ENCODE peak calls at places on chromosomes 4 and X, in five cellular contexts. U is ovary, M is HCT116, C is tibial nerve, H is lung. V is an unnamed sample.

GRCh38 chr4:141680060-141680459 is 43.7 kb downstream of the IL15 start:
- DNase-seq in U (no peak), M (no peak), C (no peak), H (no peak), V (no peak)

GRCh38 chrX:104833401-104833800 is 267.4 kb downstream of the IL1RAPL2 start:
- DNase-seq in U (no peak), M (no peak), C (no peak), H (no peak), V (no peak)

GRCh38 chr4:150720973-150721518 is 139.1 kb downstream of the MAB21L2 start:
- DNase-seq in U (no peak), M (no peak), C (no peak), H (no peak), V (no peak)

GRCh38 chr4:1200425-1201035 is 28.1 kb upstream of the SPON2 start:
- DNase-seq in U (peak), M (no peak), C (peak), H (no peak), V (no peak)

GRCh38 chr4:23097251-23097650 is 404.5 kb downstream of the GBA3 start:
- DNase-seq in U (no peak), M (no peak), C (no peak), H (no peak), V (no peak)

GRCh38 chrX:11461181-11462001 is 168.2 kb downstream of the AMELX start:
- DNase-seq in U (no peak), M (no peak), C (no peak), H (no peak), V (no peak)

GRCh38 chrX:132413459-132413858 is 75.4 kb downstream of the MBNL3 start:
- DNase-seq in U (no peak), M (peak), C (no peak), H (no peak), V (no peak)

GRCh38 chr4:127783026-127783769 is 1.1 kb downstream of the HSPA4L start:
- DNase-seq in U (peak), M (peak), C (peak), H (peak), V (peak)

GRCh38 chrX:17104433-17104832 is 158.0 kb downstream of the REPS2 start:
- DNase-seq in U (no peak), M (no peak), C (no peak), H (no peak), V (no peak)

GRCh38 chr4:88737304-88738015 is 39.8 kb upstream of the NAP1L5 start:
- DNase-seq in U (peak), M (no peak), C (no peak), H (no peak), V (peak)

GRCh38 chr4:34158883-34159282 is 2085.4 kb downstream of the ARAP2 start:
- DNase-seq in U (no peak), M (no peak), C (no peak), H (no peak), V (no peak)

GRCh38 chr4:24078347-24078962 is 188.6 kb upstream of the PPARGC1A start:
- DNase-seq in U (no peak), M (no peak), C (no peak), H (no peak), V (no peak)

GRCh38 chrX:139194571-139195280 is 335.8 kb upstream of the F9 start:
- DNase-seq in U (peak), M (no peak), C (no peak), H (peak), V (no peak)

GRCh38 chr4:181728567-181728966 is 514.6 kb upstream of the TENM3 start:
- DNase-seq in U (no peak), M (no peak), C (no peak), H (no peak), V (no peak)

GRCh38 chr4:110132822-110133719 is 65.3 kb downstream of the ELOVL6 start:
- DNase-seq in U (no peak), M (no peak), C (no peak), H (no peak), V (no peak)

GRCh38 chr4:169410839-169411770 is 140.3 kb upstream of the SH3RF1 start:
- DNase-seq in U (no peak), M (no peak), C (no peak), H (no peak), V (peak)

GRCh38 chrX:139795196-139795595 is 87.2 kb upstream of the MCF2 start:
- DNase-seq in U (no peak), M (no peak), C (no peak), H (no peak), V (peak)

GRCh38 chr4:6779667-6780565 is 2.6 kb upstream of the KIAA0232 start:
- DNase-seq in U (no peak), M (no peak), C (no peak), H (no peak), V (no peak)

GRCh38 chrX:103310592-103311400 is at the start of gene BEX2:
- DNase-seq in U (peak), M (peak), C (no peak), H (peak), V (peak)

GRCh38 chrX:70434352-70434866 is 10.2 kb upstream of the DLG3 start:
- DNase-seq in U (peak), M (peak), C (peak), H (peak), V (peak)

GRCh38 chrX:82666355-82666754 is 841.7 kb upstream of the POU3F4 start:
- DNase-seq in U (no peak), M (no peak), C (no peak), H (no peak), V (no peak)

GRCh38 chrX:22629105-22629725 is 356.5 kb downstream of the CBLL2 start:
- DNase-seq in U (no peak), M (no peak), C (no peak), H (no peak), V (no peak)

GRCh38 chr4:58274553-58274952 is 1164.4 kb upstream of the IGFBP7 start:
- DNase-seq in U (no peak), M (no peak), C (no peak), H (no peak), V (no peak)

GRCh38 chr4:94410678-94411206 is 41.0 kb upstream of the PDLIM5 start:
- DNase-seq in U (peak), M (no peak), C (peak), H (no peak), V (no peak)

GRCh38 chrX:7074908-7075204 is 72.7 kb upstream of the STS start:
- DNase-seq in U (no peak), M (no peak), C (no peak), H (no peak), V (no peak)

GRCh38 chr4:152996101-152996500 is 60.0 kb downstream of the FHDC1 start:
- DNase-seq in U (no peak), M (no peak), C (no peak), H (no peak), V (no peak)

GRCh38 chrX:31376408-31376807 is 304.6 kb upstream of the FTHL17 start:
- DNase-seq in U (no peak), M (no peak), C (no peak), H (no peak), V (no peak)

GRCh38 chr4:7002336-7002735 is 40.8 kb upstream of the TADA2B start:
- DNase-seq in U (no peak), M (no peak), C (no peak), H (no peak), V (no peak)

GRCh38 chr4:23219779-23220408 is 527.2 kb downstream of the GBA3 start:
- DNase-seq in U (no peak), M (no peak), C (no peak), H (no peak), V (no peak)

GRCh38 chr4:67658302-67658701 is 42.7 kb downstream of the UBA6 start:
- DNase-seq in U (no peak), M (no peak), C (no peak), H (no peak), V (no peak)

GRCh38 chrX:15956684-15957083 is 102.1 kb upstream of the AP1S2 start:
- DNase-seq in U (no peak), M (no peak), C (no peak), H (no peak), V (no peak)

GRCh38 chrX:45497290-45497689 is 296.6 kb upstream of the DIPK2B start:
- DNase-seq in U (no peak), M (no peak), C (no peak), H (no peak), V (no peak)

GRCh38 chr4:105474110-105474518 is 252 bp upstream of the PPA2 start:
- DNase-seq in U (peak), M (no peak), C (peak), H (no peak), V (no peak)

GRCh38 chrX:103878466-103879151 is 46.6 kb upstream of the RAB9B start:
- DNase-seq in U (no peak), M (peak), C (no peak), H (no peak), V (no peak)

GRCh38 chrX:39855748-39856129 is 242.0 kb downstream of the BCOR start:
- DNase-seq in U (no peak), M (peak), C (no peak), H (no peak), V (peak)

GRCh38 chr4:32985256-32985655 is 2265.1 kb downstream of the PCDH7 start:
- DNase-seq in U (no peak), M (no peak), C (no peak), H (no peak), V (no peak)

GRCh38 chr4:177237291-177237690 is 72.4 kb upstream of the NEIL3 start:
- DNase-seq in U (no peak), M (no peak), C (no peak), H (no peak), V (no peak)

GRCh38 chrX:136747003-136747986 is 33.4 kb downstream of the ARHGEF6 start:
- DNase-seq in U (no peak), M (no peak), C (no peak), H (no peak), V (no peak)

GRCh38 chrX:10579753-10580060 is 40.7 kb downstream of the MID1 start:
- DNase-seq in U (no peak), M (peak), C (no peak), H (no peak), V (no peak)

GRCh38 chr4:90030953-90031352 is 96.2 kb upstream of the CCSER1 start:
- DNase-seq in U (no peak), M (peak), C (no peak), H (no peak), V (no peak)
- TF ChIP-seq CTCF in U (no peak), M (peak), C (no peak), H (no peak), V (no peak)

DNA sequence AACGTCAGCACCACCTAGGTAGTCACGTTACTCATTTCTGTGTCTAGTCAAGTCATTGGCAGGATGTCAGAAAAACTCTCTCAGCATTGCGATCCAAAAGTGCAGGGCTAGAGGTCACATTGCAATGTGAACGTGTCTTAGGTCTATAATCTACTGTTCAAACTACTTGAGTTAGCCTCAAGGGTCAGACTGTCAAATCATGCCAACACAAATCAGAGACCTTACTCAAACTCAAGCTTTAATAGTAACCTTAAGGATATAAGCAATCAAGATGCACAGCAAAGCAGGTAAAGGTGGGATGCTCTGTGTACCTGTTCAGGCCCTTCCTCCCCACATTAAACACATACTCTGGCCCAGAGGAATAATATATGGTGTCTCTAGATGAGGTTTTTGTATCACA is 114.4 kb upstream of the NOCT start:
- DNase-seq in U (no peak), M (no peak), C (no peak), H (no peak), V (no peak)
- TF ChIP-seq CTCF in U (no peak), M (no peak), C (no peak), H (no peak), V (no peak)

GRCh38 chrX:4277122-4277521 is 563.7 kb upstream of the PRKX start:
- DNase-seq in U (no peak), M (no peak), C (no peak), H (no peak), V (no peak)
- TF ChIP-seq CTCF in U (no peak), M (peak), C (no peak), H (no peak), V (no peak)

GRCh38 chrX:2546496-2546895 is 45.7 kb upstream of the DHRSX start:
- DNase-seq in U (no peak), M (no peak), C (no peak), H (no peak), V (no peak)

GRCh38 chrX:2550288-2551020 is 49.7 kb upstream of the DHRSX start:
- DNase-seq in U (no peak), M (no peak), C (no peak), H (no peak), V (no peak)

GRCh38 chrX:2549874-2550273 is 49.1 kb upstream of the DHRSX start:
- DNase-seq in U (no peak), M (no peak), C (no peak), H (no peak), V (no peak)

GRCh38 chrX:2547746-2548145 is 47.0 kb upstream of the DHRSX start:
- DNase-seq in U (no peak), M (no peak), C (no peak), H (no peak), V (no peak)

GRCh38 chrX:2548731-2549423 is 48.1 kb upstream of the DHRSX start:
- DNase-seq in U (no peak), M (no peak), C (no peak), H (no peak), V (no peak)
- TF ChIP-seq CTCF in U (no peak), M (no peak), C (no peak), H (no peak), V (no peak)

GRCh38 chr4:112057479-112057878 is 87.8 kb upstream of the FAM241A start:
- DNase-seq in U (no peak), M (no peak), C (no peak), H (no peak), V (no peak)

GRCh38 chr4:112063260-112063659 is 82.0 kb upstream of the FAM241A start:
- DNase-seq in U (no peak), M (no peak), C (no peak), H (no peak), V (no peak)

GRCh38 chr4:112058433-112058832 is 86.8 kb upstream of the FAM241A start:
- DNase-seq in U (no peak), M (no peak), C (no peak), H (no peak), V (no peak)

GRCh38 chr4:112061418-112061817 is 83.8 kb upstream of the FAM241A start:
- DNase-seq in U (no peak), M (no peak), C (no peak), H (no peak), V (no peak)

DNA sequence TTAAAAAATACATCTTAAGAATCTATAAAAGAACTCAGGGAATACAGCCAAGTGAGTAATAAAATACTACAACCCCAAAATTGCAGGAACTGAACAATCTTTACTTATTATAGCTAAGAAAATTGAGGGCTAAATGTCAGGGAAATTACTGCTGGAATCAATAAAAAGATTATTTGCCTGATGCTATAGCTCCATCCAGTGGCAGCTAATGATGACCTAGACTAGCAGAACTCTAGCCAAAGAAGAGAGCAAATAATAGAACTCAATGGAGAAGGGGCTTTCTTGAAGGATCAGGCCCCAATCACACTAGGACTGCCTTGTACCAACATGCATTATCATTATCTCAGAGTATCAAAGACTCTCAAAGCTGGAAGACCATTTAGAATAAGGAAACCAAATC is 85.0 kb upstream of the FAM241A start:
- DNase-seq in U (no peak), M (peak), C (no peak), H (no peak), V (peak)
- TF ChIP-seq CTCF in U (no peak), M (peak), C (no peak), H (no peak), V (peak)

V was measured in GM10248.